ENCODE peak calls at places on chromosomes 1 and 21, in ten cellular contexts. W is MM.1S; C is NCI-H446; V is astrocyte of the spinal cord; A is ELR; U is KBM-7; X is cardiac fibroblast; I is stomach; Q is myocyte; Y is CD8-positive, alpha-beta T cell. H is an unnamed sample.

GRCh38 chr1:81679972-81680371 is 120.8 kb upstream of the ADGRL2 start:
- DNase-seq in Y (no peak), Q (peak), X (peak), C (no peak), U (no peak), W (no peak), V (no peak), A (peak), I (peak), H (peak)

GRCh38 chr21:26909972-26910371 is 56.9 kb downstream of the ADAMTS5 start:
- DNase-seq in W (no peak), V (peak), U (no peak), Y (no peak), I (no peak), Q (peak), X (peak), C (peak), A (peak), H (peak)

GRCh38 chr1:111225717-111226400 is 1.7 kb upstream of the CHI3L2 start:
- DNase-seq in X (peak), C (no peak), Y (no peak), A (no peak), U (no peak), W (no peak), Q (no peak), I (no peak), V (peak), H (no peak)

GRCh38 chr21:35342440-35342839 is 293.3 kb upstream of the RUNX1 start:
- DNase-seq in Y (no peak), Q (no peak), U (peak), V (no peak), A (no peak), W (no peak), X (no peak), C (no peak), I (no peak), H (no peak)

GRCh38 chr1:23727362-23727811 is 15.9 kb upstream of the ELOA start:
- DNase-seq in A (no peak), W (no peak), X (peak), U (peak), C (no peak), I (peak), V (no peak), Y (no peak), Q (no peak), H (no peak)

GRCh38 chr1:119081267-119081666 is 59.2 kb downstream of the WARS2 start:
- DNase-seq in U (no peak), Y (no peak), I (no peak), X (peak), V (peak), Q (no peak), C (no peak), A (peak), W (no peak), H (peak)

GRCh38 chr1:244450597-244451538 is 841 bp downstream of the ADSS2 start:
- DNase-seq in C (peak), I (peak), Y (peak), V (peak), X (peak), Q (peak), U (peak), W (peak), A (peak), H (peak)

GRCh38 chr1:236685917-236686814 is at the start of gene ACTN2:
- DNase-seq in Y (peak), W (no peak), Q (peak), C (peak), X (peak), V (no peak), A (no peak), U (peak), I (peak), H (no peak)

GRCh38 chr1:60915441-60915840 is 166.9 kb upstream of the NFIA start:
- DNase-seq in Y (no peak), I (no peak), W (no peak), V (no peak), U (no peak), X (no peak), A (no peak), C (no peak), Q (no peak), H (no peak)

GRCh38 chr1:154325583-154326545 is 539 bp downstream of the ATP8B2 start:
- DNase-seq in I (peak), A (peak), W (peak), Q (peak), V (peak), X (peak), U (peak), Y (peak), C (peak), H (peak)

GRCh38 chr1:52627028-52627427 is 5.9 kb upstream of the SHISAL2A start:
- DNase-seq in Y (no peak), Q (no peak), C (no peak), W (no peak), A (no peak), I (no peak), X (no peak), V (no peak), U (no peak), H (no peak)

H was measured in LHCN-M2.